ENCODE peak calls at places on chromosomes 13 and 19, in seven cellular contexts. F, S, Z, K, L, J and R are unnamed samples.

GRCh38 chr19:29667941-29668340 is 2.7 kb downstream of the PLEKHF1 start:
- DNase-seq in F (peak), S (peak), Z (no peak), K (no peak), L (peak), J (no peak), R (no peak)

GRCh38 chr19:51127755-51128154 is 3.0 kb downstream of the SIGLEC9 start:
- DNase-seq in F (no peak), S (no peak), Z (no peak), K (no peak), L (peak), J (no peak), R (no peak)

GRCh38 chr19:30361721-30362120 is 10.5 kb upstream of the ZNF536 start:
- DNase-seq in F (no peak), S (no peak), Z (no peak), K (no peak), L (no peak), J (no peak), R (no peak)

GRCh38 chr13:77697208-77698103 is at the start of gene SLAIN1:
- DNase-seq in F (peak), S (peak), Z (peak), K (peak), L (peak), J (peak), R (no peak)

GRCh38 chr19:12085074-12085818 is 20.7 kb downstream of the ZNF844 start:
- DNase-seq in F (no peak), S (no peak), Z (no peak), K (no peak), L (no peak), J (no peak), R (peak)

GRCh38 chr13:74168263-74168675 is 34.1 kb upstream of the KLF12 start:
- DNase-seq in F (no peak), S (no peak), Z (no peak), K (no peak), L (no peak), J (no peak), R (no peak)

GRCh38 chr19:9040131-9040530 is 29.9 kb upstream of the MUC16 start:
- DNase-seq in F (no peak), S (no peak), Z (no peak), K (no peak), L (no peak), J (no peak), R (no peak)

GRCh38 chr13:113584870-113585671 is 518 bp downstream of the TFDP1 start:
- DNase-seq in F (no peak), S (peak), Z (no peak), K (no peak), L (peak), J (peak), R (no peak)

GRCh38 chr19:10979950-10980349 is 19.1 kb downstream of the SMARCA4 start:
- DNase-seq in F (no peak), S (peak), Z (peak), K (no peak), L (no peak), J (peak), R (no peak)

GRCh38 chr13:85379991-85380390 is 419.2 kb downstream of the SLITRK6 start:
- DNase-seq in F (no peak), S (no peak), Z (no peak), K (no peak), L (no peak), J (no peak), R (no peak)

GRCh38 chr13:111152836-111153235 is 37.7 kb downstream of the ARHGEF7 start:
- DNase-seq in F (no peak), S (no peak), Z (peak), K (no peak), L (no peak), J (peak), R (no peak)

GRCh38 chr19:35124098-35125060 is 8.8 kb downstream of the FXYD3 start:
- DNase-seq in F (peak), S (peak), Z (peak), K (peak), L (peak), J (peak), R (peak)

GRCh38 chr19:9986787-9987281 is 23.5 kb downstream of the COL5A3 start:
- DNase-seq in F (no peak), S (no peak), Z (peak), K (peak), L (no peak), J (no peak), R (no peak)

GRCh38 chr19:29543381-29543780 is 17.6 kb downstream of the VSTM2B start:
- DNase-seq in F (no peak), S (no peak), Z (no peak), K (no peak), L (no peak), J (no peak), R (no peak)

GRCh38 chr13:38008636-38009035 is 139.1 kb upstream of the TRPC4 start:
- DNase-seq in F (no peak), S (no peak), Z (no peak), K (peak), L (no peak), J (no peak), R (no peak)

GRCh38 chr19:20182232-20182785 is 15.3 kb downstream of the ZNF486 start:
- DNase-seq in F (no peak), S (no peak), Z (no peak), K (no peak), L (no peak), J (no peak), R (no peak)